ENCODE peak calls at places on chromosomes 2 and 18, in eight cellular contexts. R, P, X, O, K, D, A and B are unnamed samples.
A peak's percentile ranks its signal among the peaks of the same experiment; 100 is the strongest.

GRCh38 chr2:38997784-38998183 is 108.1 kb downstream of the ARHGEF33 start:
- DNase-seq in P (no peak), R (no peak), D (no peak), X (peak; percentile 72), O (no peak), K (peak; percentile 33), A (no peak), B (peak; percentile 73)

GRCh38 chr2:217120429-217120828 is 260.6 kb upstream of the TNP1 start:
- DNase-seq in A (no peak), D (no peak), X (no peak), K (no peak), O (no peak), R (no peak), P (no peak), B (no peak)

GRCh38 chr2:29273704-29274611 is 158.7 kb downstream of the CLIP4 start:
- DNase-seq in D (no peak), O (no peak), R (no peak), P (no peak), X (no peak), K (no peak), A (peak; percentile 30), B (no peak)

GRCh38 chr18:59617468-59617932 is 79.7 kb downstream of the CCBE1 start:
- DNase-seq in P (no peak), A (peak; percentile 77), O (no peak), R (no peak), K (no peak), X (no peak), D (no peak), B (no peak)

GRCh38 chr2:166516712-166517303 is 22.8 kb upstream of the SCN7A start:
- DNase-seq in X (peak; percentile 17), D (no peak), R (no peak), O (peak; percentile 9), P (no peak), K (no peak), A (no peak), B (peak; percentile 16)

GRCh38 chr2:160390544-160391258 is 102.9 kb downstream of the RBMS1 start:
- DNase-seq in P (no peak), X (no peak), O (no peak), D (no peak), K (no peak), R (no peak), A (no peak), B (no peak)

GRCh38 chr2:209460151-209460761 is 36.4 kb downstream of the MAP2 start:
- DNase-seq in O (no peak), X (no peak), A (no peak), K (no peak), P (no peak), R (no peak), D (no peak), B (no peak)

GRCh38 chr2:195251221-195251620 is 405.8 kb upstream of the SLC39A10 start:
- DNase-seq in A (no peak), R (no peak), O (no peak), D (no peak), X (no peak), K (no peak), P (no peak), B (no peak)

GRCh38 chr2:233428438-233428837 is 74.1 kb downstream of the DGKD start:
- DNase-seq in A (no peak), P (no peak), O (no peak), X (no peak), K (no peak), R (no peak), D (no peak), B (no peak)

GRCh38 chr2:38230756-38231155 is 146.3 kb downstream of the ATL2 start:
- DNase-seq in O (no peak), K (no peak), P (no peak), R (no peak), A (no peak), D (no peak), X (no peak), B (no peak)

GRCh38 chr2:63817382-63817781 is 24.3 kb upstream of the UGP2 start:
- DNase-seq in K (no peak), R (peak; percentile 42), A (no peak), O (no peak), X (no peak), D (no peak), P (no peak), B (no peak)

GRCh38 chr2:142580691-142581090 is 296.8 kb upstream of the KYNU start:
- DNase-seq in P (no peak), A (no peak), R (no peak), D (no peak), X (no peak), K (no peak), O (no peak), B (no peak)

GRCh38 chr2:191521608-191522208 is 156.2 kb upstream of the NABP1 start:
- DNase-seq in R (no peak), X (peak; percentile 54), K (peak; percentile 21), O (no peak), A (no peak), P (no peak), D (no peak), B (peak; percentile 58)

GRCh38 chr2:381181-381580 is 93.3 kb upstream of the ALKAL2 start:
- DNase-seq in R (no peak), O (no peak), X (no peak), K (no peak), P (no peak), A (no peak), D (no peak), B (no peak)

GRCh38 chr18:24187049-24187448 is 48.2 kb downstream of the CABYR start:
- DNase-seq in A (no peak), X (no peak), K (no peak), R (no peak), D (no peak), P (no peak), O (no peak), B (no peak)

GRCh38 chr2:74095629-74096028 is 52.1 kb downstream of the BOLA3 start:
- DNase-seq in X (no peak), O (no peak), D (no peak), P (no peak), R (no peak), K (no peak), A (no peak), B (no peak)

GRCh38 chr2:36459725-36460137 is 104.2 kb downstream of the CRIM1 start:
- DNase-seq in P (peak; percentile 35), R (no peak), A (peak; percentile 80), O (no peak), D (no peak), X (no peak), K (no peak), B (no peak)

GRCh38 chr2:96264656-96265348 is 995 bp downstream of the TMEM127 start:
- DNase-seq in D (no peak), O (peak; percentile 31), R (peak; percentile 22), X (peak; percentile 26), K (peak; percentile 47), P (peak; percentile 38), A (peak; percentile 34), B (peak; percentile 50)

GRCh38 chr2:128304715-128305554 is 13.7 kb downstream of the HS6ST1 start:
- DNase-seq in O (no peak), P (peak; percentile 90), A (peak; percentile 57), R (peak; percentile 11), K (peak; percentile 85), X (peak; percentile 69), D (peak; percentile 73), B (peak; percentile 82)

GRCh38 chr2:156672569-156673270 is 236.5 kb downstream of the GPD2 start:
- DNase-seq in O (no peak), D (no peak), R (no peak), K (no peak), X (no peak), P (no peak), A (no peak), B (no peak)

GRCh38 chr2:138170495-138170894 is 206.2 kb downstream of the HNMT start:
- DNase-seq in A (no peak), X (no peak), O (no peak), D (no peak), R (no peak), P (no peak), K (no peak), B (no peak)

GRCh38 chr2:179764710-179765109 is 96.7 kb downstream of the ZNF385B start:
- DNase-seq in O (no peak), D (no peak), A (no peak), X (no peak), K (no peak), P (no peak), R (no peak), B (no peak)

GRCh38 chr2:79432731-79433146 is 80.1 kb upstream of the CTNNA2 start:
- DNase-seq in X (no peak), K (no peak), A (no peak), O (no peak), D (no peak), R (peak; percentile 22), P (no peak), B (no peak)

GRCh38 chr2:187453078-187453641 is 5.1 kb upstream of the CALCRL start:
- DNase-seq in X (peak; percentile 20), A (no peak), O (no peak), R (peak; percentile 24), D (no peak), P (no peak), K (no peak), B (peak; percentile 35)

GRCh38 chr18:48948112-48949050 is 2.4 kb downstream of the SMAD7 start:
- DNase-seq in O (peak; percentile 48), D (peak; percentile 90), K (no peak), P (peak; percentile 60), R (peak; percentile 44), X (no peak), A (peak; percentile 93), B (no peak)

GRCh38 chr2:64354857-64355680 is 98.9 kb upstream of the LGALSL start:
- DNase-seq in D (no peak), X (peak; percentile 73), P (no peak), A (no peak), K (peak; percentile 55), O (no peak), R (no peak), B (peak; percentile 68)

GRCh38 chr2:37590119-37590571 is 81.3 kb downstream of the CDC42EP3 start:
- DNase-seq in R (no peak), D (no peak), O (no peak), K (no peak), P (no peak), X (peak; percentile 82), A (no peak), B (peak; percentile 65)

GRCh38 chr2:164000171-164000570 is 264.4 kb upstream of the FIGN start:
- DNase-seq in D (no peak), O (no peak), X (no peak), A (no peak), K (peak; percentile 14), R (no peak), P (no peak), B (peak; percentile 36)

GRCh38 chr2:120788349-120788700 is 52.7 kb downstream of the GLI2 start:
- DNase-seq in O (no peak), D (no peak), X (no peak), A (peak; percentile 54), K (no peak), P (no peak), R (no peak), B (no peak)